ENCODE peak calls at places on chromosomes 12 and 14, in four cellular contexts. B is GM13976, P is NCI-H2107, N is GDM1. A is an unnamed sample.

GRCh38 chr14:62002636-62003035 is 240.4 kb downstream of the SNAPC1 start:
- DNase-seq in B (no peak), P (no peak), N (no peak), A (no peak)

GRCh38 chr12:66107451-66107915 is 23.1 kb downstream of the LLPH start:
- DNase-seq in B (peak; percentile 70), P (peak; percentile 70), N (peak; percentile 50), A (peak; percentile 92)

GRCh38 chr12:52294803-52295202 is 3.5 kb upstream of the KRT81 start:
- DNase-seq in B (no peak), P (no peak), N (no peak), A (no peak)

GRCh38 chr14:101552786-101553231 is 8.5 kb upstream of the DIO3 start:
- DNase-seq in B (no peak), P (no peak), N (no peak), A (no peak)

GRCh38 chr12:108390495-108391203 is 51.5 kb upstream of the CMKLR1 start:
- DNase-seq in B (no peak), P (peak; percentile 22), N (no peak), A (no peak)

GRCh38 chr14:68501621-68502052 is 291.2 kb downstream of the ZFP36L1 start:
- DNase-seq in B (no peak), P (no peak), N (no peak), A (no peak)

GRCh38 chr12:94262228-94263010 is 114.0 kb downstream of the PLXNC1 start:
- DNase-seq in B (peak; percentile 74), P (peak; percentile 70), N (peak; percentile 21), A (peak; percentile 61)

GRCh38 chr14:93173943-93174395 is 10.7 kb downstream of the MOAP1 start:
- DNase-seq in B (no peak), P (no peak), N (no peak), A (no peak)

GRCh38 chr12:78028426-78028825 is 197.7 kb downstream of the NAV3 start:
- DNase-seq in B (no peak), P (no peak), N (no peak), A (no peak)

GRCh38 chr14:22545842-22546721 is 42.9 kb downstream of the DAD1 start:
- DNase-seq in B (no peak), P (no peak), N (no peak), A (no peak)

GRCh38 chr12:65232490-65233077 is 45.9 kb upstream of the MSRB3 start:
- DNase-seq in B (peak; percentile 33), P (no peak), N (no peak), A (peak; percentile 69)

GRCh38 chr12:78157199-78157598 is 326.5 kb downstream of the NAV3 start:
- DNase-seq in B (no peak), P (no peak), N (no peak), A (no peak)

GRCh38 chr12:72272731-72273498 is 745 bp downstream of the TRHDE start:
- DNase-seq in B (peak; percentile 32), P (no peak), N (no peak), A (no peak)

GRCh38 chr12:56267443-56268071 is 815 bp downstream of the COQ10A start:
- DNase-seq in B (peak; percentile 54), P (no peak), N (no peak), A (no peak)

GRCh38 chr12:89708793-89709156 is at the start of gene ATP2B1:
- DNase-seq in B (peak; percentile 91), P (peak; percentile 61), N (peak; percentile 85), A (peak; percentile 50)

GRCh38 chr14:54487771-54488170 is 1.0 kb downstream of the GMFB start:
- DNase-seq in B (peak; percentile 23), P (no peak), N (no peak), A (peak; percentile 41)

GRCh38 chr12:120252071-120252906 is 13.2 kb downstream of the PXN start:
- DNase-seq in B (no peak), P (no peak), N (peak; percentile 45), A (peak; percentile 54)

GRCh38 chr14:90698379-90698869 is 117.8 kb downstream of the TTC7B start:
- DNase-seq in B (no peak), P (peak; percentile 85), N (no peak), A (no peak)

GRCh38 chr14:69703047-69704046 is 63.6 kb upstream of the SRSF5 start:
- DNase-seq in B (no peak), P (no peak), N (peak; percentile 65), A (peak; percentile 69)

GRCh38 chr12:50533971-50534370 is 29.2 kb downstream of the DIP2B start:
- DNase-seq in B (no peak), P (no peak), N (no peak), A (no peak)

GRCh38 chr12:124318336-124319020 is 23.6 kb downstream of the RFLNA start:
- DNase-seq in B (no peak), P (no peak), N (no peak), A (no peak)

GRCh38 chr12:1791104-1791927 is 29.0 kb upstream of the LRTM2 start:
- DNase-seq in B (peak; percentile 69), P (peak; percentile 46), N (peak; percentile 56), A (peak; percentile 45)

GRCh38 chr12:24268663-24269186 is 319.3 kb upstream of the SOX5 start:
- DNase-seq in B (no peak), P (no peak), N (no peak), A (no peak)

GRCh38 chr14:22047105-22047504 is 373.5 kb upstream of the OR4E1 start:
- DNase-seq in B (peak; percentile 36), P (no peak), N (peak; percentile 59), A (peak; percentile 60)

A was measured in Kasumi-1.